ENCODE peak calls at places on chromosomes 5 and 9, in nine cellular contexts. L is psoas muscle, E is LNCaP clone FGC, V is heart left ventricle, N is H7, A is left ventricle myocardium inferior, R is brain microvascular endothelial cell, Q is transverse colon, P is mucosa of descending colon. Z is an unnamed sample.

GRCh38 chr9:107249131-107249533 is 33.9 kb upstream of the RAD23B start:
- DNase-seq in L (no peak), E (no peak), V (no peak), N (peak; percentile 15), A (no peak), R (no peak), Q (no peak), P (no peak), Z (no peak)

GRCh38 chr9:18359335-18359734 is 114.6 kb upstream of the ADAMTSL1 start:
- DNase-seq in L (no peak), E (no peak), V (no peak), N (no peak), A (no peak), R (no peak), Q (no peak), P (no peak), Z (no peak)

GRCh38 chr9:80797841-80798688 is 891.3 kb downstream of the TLE1 start:
- DNase-seq in L (no peak), E (peak; percentile 41), V (no peak), N (no peak), A (peak; percentile 31), R (no peak), Q (peak; percentile 15), P (peak; percentile 10), Z (no peak)

GRCh38 chr9:136679431-136679941 is 7.8 kb downstream of the AGPAT2 start:
- DNase-seq in L (peak; percentile 67), E (peak; percentile 95), V (no peak), N (peak; percentile 74), A (no peak), R (no peak), Q (no peak), P (no peak), Z (no peak)

GRCh38 chr9:105243015-105243686 is 1.3 kb upstream of the SLC44A1 start:
- DNase-seq in L (no peak), E (no peak), V (no peak), N (no peak), A (no peak), R (peak; percentile 80), Q (no peak), P (no peak), Z (no peak)

GRCh38 chr5:11311272-11311671 is 550.2 kb upstream of the DAP start:
- DNase-seq in L (no peak), E (no peak), V (no peak), N (no peak), A (no peak), R (no peak), Q (no peak), P (no peak), Z (no peak)

GRCh38 chr5:168305281-168305680 is 13.8 kb downstream of the WWC1 start:
- DNase-seq in L (no peak), E (no peak), V (no peak), N (no peak), A (no peak), R (no peak), Q (no peak), P (no peak), Z (no peak)

GRCh38 chr9:9257999-9258398 is 1354.8 kb downstream of the PTPRD start:
- DNase-seq in L (no peak), E (no peak), V (no peak), N (no peak), A (no peak), R (no peak), Q (no peak), P (no peak), Z (no peak)

GRCh38 chr5:144276034-144276822 is 105.6 kb downstream of the KCTD16 start:
- DNase-seq in L (no peak), E (no peak), V (no peak), N (no peak), A (no peak), R (no peak), Q (no peak), P (no peak), Z (no peak)

GRCh38 chr9:77910216-77910615 is 121.4 kb downstream of the GNAQ start:
- DNase-seq in L (no peak), E (no peak), V (no peak), N (no peak), A (no peak), R (no peak), Q (no peak), P (no peak), Z (no peak)

GRCh38 chr9:121225240-121225639 is 23.6 kb upstream of the RAB14 start:
- DNase-seq in L (no peak), E (no peak), V (no peak), N (no peak), A (no peak), R (no peak), Q (no peak), P (no peak), Z (no peak)

GRCh38 chr5:81657386-81657785 is 93.5 kb downstream of the SSBP2 start:
- DNase-seq in L (no peak), E (peak; percentile 59), V (no peak), N (no peak), A (no peak), R (no peak), Q (peak; percentile 44), P (no peak), Z (peak; percentile 14)

GRCh38 chr9:128055222-128056040 is 11.7 kb downstream of the NAIF1 start:
- DNase-seq in L (peak; percentile 40), E (no peak), V (no peak), N (peak; percentile 62), A (peak; percentile 27), R (no peak), Q (peak; percentile 51), P (no peak), Z (peak; percentile 83)

GRCh38 chr9:117034862-117035261 is 347.8 kb downstream of the TRIM32 start:
- DNase-seq in L (no peak), E (no peak), V (no peak), N (peak; percentile 14), A (no peak), R (peak; percentile 1), Q (no peak), P (no peak), Z (no peak)

GRCh38 chr9:88310310-88310980 is 77.8 kb upstream of the SPIN1 start:
- DNase-seq in L (no peak), E (no peak), V (no peak), N (peak; percentile 62), A (no peak), R (no peak), Q (peak; percentile 11), P (no peak), Z (no peak)

GRCh38 chr9:127130661-127131538 is 8.5 kb upstream of the ANGPTL2 start:
- DNase-seq in L (peak; percentile 81), E (no peak), V (no peak), N (no peak), A (peak; percentile 56), R (peak; percentile 65), Q (peak; percentile 44), P (no peak), Z (peak; percentile 35)

GRCh38 chr5:76685598-76686169 is 30.2 kb upstream of the F2R start:
- DNase-seq in L (no peak), E (no peak), V (no peak), N (no peak), A (no peak), R (no peak), Q (no peak), P (no peak), Z (no peak)

GRCh38 chr5:115418788-115419187 is 122.3 kb upstream of the CCDC112 start:
- DNase-seq in L (no peak), E (peak; percentile 47), V (no peak), N (no peak), A (no peak), R (no peak), Q (peak; percentile 39), P (no peak), Z (peak; percentile 6)

GRCh38 chr5:172505840-172506638 is 51.7 kb upstream of the SH3PXD2B start:
- DNase-seq in L (no peak), E (no peak), V (no peak), N (no peak), A (no peak), R (no peak), Q (peak; percentile 5), P (no peak), Z (no peak)

GRCh38 chr5:100828756-100829342 is 74.2 kb downstream of the ST8SIA4 start:
- DNase-seq in L (no peak), E (no peak), V (no peak), N (no peak), A (no peak), R (no peak), Q (no peak), P (no peak), Z (no peak)

DNA sequence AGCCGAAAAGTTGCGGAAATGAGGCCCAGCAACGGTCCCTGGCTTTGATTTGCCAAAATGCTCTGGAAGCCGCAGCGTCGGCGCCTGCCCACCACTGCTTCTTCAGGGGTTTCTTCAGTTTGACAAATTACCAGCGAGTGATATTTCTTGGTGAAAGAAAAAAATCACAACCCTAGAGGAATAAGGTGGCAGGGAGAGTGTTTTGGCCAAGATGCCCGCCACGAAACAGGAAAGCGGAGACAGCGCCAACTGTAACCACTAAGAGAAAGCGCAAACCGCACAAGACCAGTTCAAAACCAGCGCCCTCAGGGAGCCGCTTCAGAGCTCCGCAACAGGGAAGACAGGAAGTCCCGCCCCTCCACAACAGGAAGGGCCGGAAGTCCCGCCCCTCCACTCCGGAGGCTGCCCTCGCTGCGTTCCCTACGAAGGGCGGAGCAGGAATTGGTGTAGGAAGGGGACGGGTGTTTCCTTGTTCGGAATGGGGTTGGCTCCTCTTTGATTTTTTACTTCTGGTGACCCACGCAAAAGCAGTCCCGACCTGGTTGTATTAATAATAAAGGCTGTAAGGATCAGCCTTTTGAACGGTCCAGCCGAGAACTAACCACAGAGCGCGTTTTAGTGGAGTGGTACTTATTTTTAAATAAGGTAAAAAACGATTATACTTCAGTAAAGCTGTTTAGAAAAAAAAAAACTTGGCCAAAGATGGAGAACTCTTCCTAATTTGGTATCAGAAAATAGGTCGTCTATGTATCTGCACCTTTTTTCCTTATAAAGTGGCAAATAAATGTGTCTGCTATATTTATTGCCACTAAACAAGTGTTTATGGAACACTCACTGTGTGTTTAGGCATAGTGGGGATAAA is at the start of gene C5orf34:
- DNase-seq in L (peak; percentile 94), E (peak; percentile 85), V (peak; percentile 96), N (peak; percentile 94), A (peak; percentile 96), R (peak; percentile 95), Q (peak; percentile 98), P (peak; percentile 98), Z (peak; percentile 97)
- H3K4me3 ChIP-seq in L (peak within 1 kb of the TSS; percentile 68), E (peak within 1 kb of the TSS; percentile 92), V (peak within 1 kb of the TSS; percentile 65), N (peak within 1 kb of the TSS; percentile 58), A (peak within 1 kb of the TSS; percentile 88), R (peak within 1 kb of the TSS; percentile 80), Q (peak within 1 kb of the TSS; percentile 51), P (peak within 1 kb of the TSS; percentile 10), Z (peak within 1 kb of the TSS; percentile 46)

GRCh38 chr5:95781101-95781583 is 41.4 kb downstream of the GLRX start:
- DNase-seq in L (peak; percentile 80), E (peak; percentile 83), V (peak; percentile 82), N (peak; percentile 70), A (peak; percentile 78), R (peak; percentile 78), Q (peak; percentile 86), P (peak; percentile 81), Z (peak; percentile 89)
- H3K4me3 ChIP-seq in L (no peak overlapping the region), E (no peak overlapping the region), V (no peak overlapping the region), N (no peak overlapping the region), A (no peak overlapping the region), R (no peak overlapping the region), Q (no peak overlapping the region), P (no peak overlapping the region), Z (no peak overlapping the region)

GRCh38 chr5:177332896-177333260 is 18.6 kb downstream of the LMAN2 start:
- DNase-seq in L (no peak), E (no peak), V (no peak), N (peak; percentile 44), A (no peak), R (no peak), Q (no peak), P (peak; percentile 25), Z (no peak)
- H3K4me3 ChIP-seq in L (no peak overlapping the region), E (no peak overlapping the region), V (no peak overlapping the region), N (no peak overlapping the region), A (no peak overlapping the region), R (no peak overlapping the region), Q (no peak overlapping the region), P (no peak overlapping the region), Z (no peak overlapping the region)

GRCh38 chr5:138240690-138241385 is 27.7 kb upstream of the CDC23 start:
- DNase-seq in L (no peak), E (no peak), V (no peak), N (no peak), A (no peak), R (no peak), Q (no peak), P (no peak), Z (no peak)
- H3K4me3 ChIP-seq in L (no peak overlapping the region), E (no peak overlapping the region), V (no peak overlapping the region), N (no peak overlapping the region), A (no peak overlapping the region), R (no peak overlapping the region), Q (no peak overlapping the region), P (no peak overlapping the region), Z (no peak overlapping the region)